ENCODE peak calls at places on chromosomes 2 and 18, in seven cellular contexts. O is HFFc6; P is gastrocnemius medialis; D is CD8-positive, alpha-beta T cell; L is fibroblast of lung; V is NB4; S is GM12865. M is an unnamed sample.
A peak's percentile ranks its signal among the peaks of the same experiment; 100 is the strongest.

GRCh38 chr2:10410716-10411437 is 37.2 kb downstream of the ODC1 start:
- DNase-seq in O (no peak), P (no peak), D (no peak), L (no peak), V (no peak), S (no peak), M (no peak)

GRCh38 chr2:130385709-130386108 is 29.9 kb downstream of the PTPN18 start:
- DNase-seq in O (no peak), P (no peak), D (no peak), L (no peak), V (no peak), S (peak; percentile 44), M (peak; percentile 80)

GRCh38 chr2:239273280-239274234 is 127.3 kb downstream of the HDAC4 start:
- DNase-seq in O (no peak), P (no peak), D (peak; percentile 5), L (no peak), V (peak; percentile 90), S (no peak), M (no peak)

GRCh38 chr2:165864353-165864752 is 70.3 kb upstream of the GALNT3 start:
- DNase-seq in O (no peak), P (no peak), D (no peak), L (no peak), V (no peak), S (no peak), M (no peak)

GRCh38 chr18:70426818-70427217 is 138.0 kb downstream of the SOCS6 start:
- DNase-seq in O (no peak), P (no peak), D (no peak), L (no peak), V (no peak), S (no peak), M (no peak)

GRCh38 chr2:8394569-8395359 is 287.1 kb upstream of the ID2 start:
- DNase-seq in O (no peak), P (no peak), D (no peak), L (no peak), V (no peak), S (no peak), M (peak; percentile 54)

GRCh38 chr2:46801731-46802664 is 113.6 kb downstream of the MCFD2 start:
- DNase-seq in O (peak; percentile 39), P (no peak), D (no peak), L (no peak), V (no peak), S (no peak), M (peak; percentile 73)

GRCh38 chr2:239868556-239869181 is 156.5 kb downstream of the NDUFA10 start:
- DNase-seq in O (no peak), P (no peak), D (no peak), L (no peak), V (no peak), S (no peak), M (peak; percentile 15)

GRCh38 chr18:11741505-11742145 is 52.6 kb downstream of the GNAL start:
- DNase-seq in O (no peak), P (no peak), D (no peak), L (peak; percentile 3), V (peak; percentile 37), S (peak; percentile 27), M (no peak)
- TF ChIP-seq CTCF in O (peak; percentile 70), P (no peak), D (peak; percentile 61), L (peak; percentile 45), V (peak; percentile 65), S (peak; percentile 63), M (peak; percentile 49)

DNA sequence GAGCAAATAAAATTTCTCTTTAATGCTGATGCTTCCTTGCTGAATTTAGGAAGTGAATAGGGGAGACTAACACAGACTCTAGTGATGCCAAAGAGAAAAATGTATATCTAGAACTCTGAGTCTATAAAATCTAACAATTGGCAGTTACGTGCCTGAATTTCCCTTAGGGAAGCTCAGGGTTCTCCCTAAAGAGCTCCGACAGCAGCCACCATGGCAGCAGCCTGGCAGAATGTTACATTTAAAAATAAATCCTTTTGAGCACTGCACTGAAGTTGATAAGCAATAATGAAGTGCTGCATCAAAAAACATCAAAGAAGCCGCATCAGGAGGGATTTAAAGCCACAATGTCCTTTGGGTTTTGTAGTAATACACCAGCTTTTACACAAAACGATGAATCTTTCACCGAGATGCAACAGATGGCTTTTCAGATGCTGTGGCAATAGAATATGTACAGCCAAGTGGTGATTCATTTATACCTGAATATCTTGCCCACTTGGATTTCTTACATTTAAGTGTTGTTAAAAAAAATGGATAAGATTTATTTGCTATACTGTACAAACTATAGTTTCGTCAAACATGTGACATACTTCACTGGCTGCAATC is 291.1 kb upstream of the SESTD1 start:
- DNase-seq in O (no peak), P (no peak), D (no peak), L (no peak), V (no peak), S (no peak), M (no peak)
- TF ChIP-seq CTCF in O (no peak), P (no peak), D (no peak), L (no peak), V (no peak), S (no peak), M (no peak)

DNA sequence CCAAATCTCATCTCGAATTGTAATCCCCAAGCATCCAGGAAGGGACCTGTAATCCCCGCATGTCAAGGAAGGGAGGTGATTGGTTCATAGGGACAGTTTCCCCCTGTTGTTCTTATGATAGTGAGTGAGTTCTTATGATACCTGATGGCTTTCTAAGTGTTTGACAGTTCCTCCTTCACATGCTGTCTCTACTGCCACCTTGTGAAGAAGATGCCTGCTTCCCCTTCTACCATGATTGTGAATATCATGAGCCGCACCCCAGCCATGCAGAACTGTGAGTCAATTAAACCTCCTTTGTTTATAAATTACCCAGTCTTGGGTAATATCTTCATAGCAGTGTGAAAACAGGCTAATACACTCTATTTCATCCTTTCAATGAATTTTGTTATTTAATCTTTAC is 446.7 kb downstream of the RNF144A start:
- DNase-seq in O (no peak), P (no peak), D (no peak), L (no peak), V (no peak), S (peak; percentile 33), M (no peak)
- TF ChIP-seq CTCF in O (no peak), P (no peak), D (no peak), L (no peak), V (no peak), S (peak; percentile 15), M (no peak)

DNA sequence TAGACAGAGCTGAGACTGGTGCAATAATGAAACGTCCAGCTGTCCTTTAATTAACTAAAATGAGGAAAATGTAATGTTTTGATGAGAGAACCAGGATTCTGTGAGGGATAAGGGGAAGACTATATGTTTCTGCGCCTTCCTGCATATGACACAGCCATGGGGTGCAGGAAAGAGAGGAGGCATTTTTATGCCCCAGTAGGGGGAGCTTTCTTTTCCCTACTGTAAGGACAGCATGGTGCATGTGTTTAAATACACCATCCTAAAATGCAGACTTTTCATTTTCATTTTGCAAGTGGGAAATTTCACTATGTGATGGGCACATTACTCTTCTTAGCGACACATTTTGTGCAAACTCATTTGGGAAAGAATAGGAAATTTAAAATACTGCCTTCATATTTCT is 446.1 kb downstream of the ARHGAP15 start:
- DNase-seq in O (no peak), P (no peak), D (no peak), L (peak; percentile 27), V (peak; percentile 27), S (no peak), M (no peak)
- TF ChIP-seq CTCF in O (peak; percentile 75), P (no peak), D (no peak), L (peak; percentile 50), V (peak; percentile 48), S (peak; percentile 10), M (peak; percentile 45)

DNA sequence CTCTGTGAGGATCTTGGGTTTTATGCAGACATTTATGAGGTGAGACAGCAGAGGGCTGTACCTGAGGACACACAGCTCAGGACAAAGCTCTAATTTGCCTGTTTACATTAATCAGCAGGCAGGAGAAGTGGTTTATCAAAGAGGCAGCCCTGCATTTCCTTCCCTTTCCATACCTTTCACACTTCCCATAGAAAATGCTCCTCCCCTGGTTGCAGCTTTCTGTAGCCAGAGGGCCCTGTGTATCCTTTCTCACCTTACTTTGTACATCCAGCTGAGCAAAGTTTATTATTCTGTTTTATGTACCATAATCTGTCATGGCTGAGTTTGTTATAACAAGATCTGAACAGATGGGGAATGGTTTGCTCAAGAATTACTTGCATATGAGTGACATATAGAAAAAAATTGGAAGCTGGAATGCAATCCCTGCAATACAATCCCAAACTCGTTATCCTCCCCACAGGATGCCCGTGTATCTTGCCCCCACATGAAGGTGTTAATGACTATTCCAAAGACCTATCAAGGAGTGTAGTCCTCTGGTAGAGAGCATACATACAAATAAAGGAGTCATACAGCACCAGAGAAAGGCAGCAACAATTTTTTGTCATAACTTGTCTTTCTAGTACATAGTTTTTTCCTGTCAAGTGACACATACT is 1025.8 kb upstream of the KLHL29 start:
- DNase-seq in O (no peak), P (no peak), D (no peak), L (no peak), V (no peak), S (no peak), M (no peak)
- TF ChIP-seq CTCF in O (no peak), P (no peak), D (no peak), L (no peak), V (no peak), S (no peak), M (no peak)

M was measured in osteocyte.